ENCODE peak calls at places on chromosomes 2 and 18, in five cellular contexts. One of them, this sample, is unnamed. For H3K4me1, the result is how much of the 10 kb centered on the place peaks cover.

GRCh38 chr18:57210711-57211411 is 64.0 kb downstream of the BOD1L2 start:
- DNase-seq in GM23338: no peak
- DNase-seq in GM12878: no peak
- DNase-seq in transverse colon: peak
- DNase-seq in upper lobe of left lung: no peak
- DNase-seq in this sample: no peak

GRCh38 chr18:55497825-55498403 is 90.1 kb downstream of the TCF4 start:
- DNase-seq in GM23338: no peak
- DNase-seq in GM12878: no peak
- DNase-seq in transverse colon: no peak
- DNase-seq in upper lobe of left lung: no peak
- DNase-seq in this sample: no peak

GRCh38 chr2:68590702-68591101 is 52.7 kb upstream of the PROKR1 start:
- DNase-seq in GM23338: no peak
- DNase-seq in GM12878: no peak
- DNase-seq in transverse colon: no peak
- DNase-seq in upper lobe of left lung: no peak
- DNase-seq in this sample: no peak

GRCh38 chr2:167729911-167730310 is 517.5 kb downstream of the STK39 start:
- DNase-seq in GM23338: no peak
- DNase-seq in GM12878: no peak
- DNase-seq in transverse colon: no peak
- DNase-seq in upper lobe of left lung: no peak
- DNase-seq in this sample: no peak

GRCh38 chr2:131431336-131431735 is 44.6 kb upstream of the TUBA3D start:
- DNase-seq in GM23338: no peak
- DNase-seq in GM12878: no peak
- DNase-seq in transverse colon: no peak
- DNase-seq in upper lobe of left lung: no peak
- DNase-seq in this sample: no peak

GRCh38 chr2:12070581-12070980 is 324.1 kb downstream of the LPIN1 start:
- DNase-seq in GM23338: no peak
- DNase-seq in GM12878: no peak
- DNase-seq in transverse colon: no peak
- DNase-seq in upper lobe of left lung: no peak
- DNase-seq in this sample: no peak

GRCh38 chr18:4593895-4594294 is 138.8 kb upstream of the DLGAP1 start:
- DNase-seq in GM23338: no peak
- DNase-seq in GM12878: no peak
- DNase-seq in transverse colon: no peak
- DNase-seq in upper lobe of left lung: no peak
- DNase-seq in this sample: no peak

GRCh38 chr2:217223222-217223930 is 363.5 kb upstream of the TNP1 start:
- DNase-seq in GM23338: no peak
- DNase-seq in GM12878: peak
- DNase-seq in transverse colon: no peak
- DNase-seq in upper lobe of left lung: no peak
- DNase-seq in this sample: no peak

GRCh38 chr2:169343202-169343601 is 19.1 kb downstream of the LRP2 start:
- DNase-seq in GM23338: no peak
- DNase-seq in GM12878: no peak
- DNase-seq in transverse colon: no peak
- DNase-seq in upper lobe of left lung: no peak
- DNase-seq in this sample: peak

GRCh38 chr18:48194787-48195186 is 214.4 kb downstream of the ZBTB7C start:
- DNase-seq in GM23338: no peak
- DNase-seq in GM12878: no peak
- DNase-seq in transverse colon: no peak
- DNase-seq in upper lobe of left lung: no peak
- DNase-seq in this sample: no peak

GRCh38 chr2:227410191-227410590 is 22.4 kb upstream of the SCYGR1 start:
- DNase-seq in GM23338: no peak
- DNase-seq in GM12878: no peak
- DNase-seq in transverse colon: no peak
- DNase-seq in upper lobe of left lung: no peak
- DNase-seq in this sample: no peak

GRCh38 chr2:151205601-151206000 is 56.1 kb downstream of the RBM43 start:
- DNase-seq in GM23338: no peak
- DNase-seq in GM12878: no peak
- DNase-seq in transverse colon: no peak
- DNase-seq in upper lobe of left lung: no peak
- DNase-seq in this sample: no peak

GRCh38 chr2:241936457-241937133 is 67.1 kb downstream of the RTP5 start:
- DNase-seq in GM23338: peak
- DNase-seq in GM12878: no peak
- DNase-seq in transverse colon: no peak
- DNase-seq in upper lobe of left lung: peak
- DNase-seq in this sample: no peak

GRCh38 chr2:1750935-1751767 is 6.8 kb upstream of the PXDN start:
- DNase-seq in GM23338: peak
- DNase-seq in GM12878: no peak
- DNase-seq in transverse colon: peak
- DNase-seq in upper lobe of left lung: peak
- DNase-seq in this sample: peak

GRCh38 chr2:221434155-221434554 is 137.9 kb downstream of the EPHA4 start:
- DNase-seq in GM23338: no peak
- DNase-seq in GM12878: no peak
- DNase-seq in transverse colon: no peak
- DNase-seq in upper lobe of left lung: no peak
- DNase-seq in this sample: no peak

GRCh38 chr18:6971823-6972478 is 145.6 kb downstream of the LAMA1 start:
- DNase-seq in GM23338: no peak
- DNase-seq in GM12878: no peak
- DNase-seq in transverse colon: no peak
- DNase-seq in upper lobe of left lung: no peak
- DNase-seq in this sample: no peak

GRCh38 chr2:112317303-112318158 is 42.1 kb downstream of the ZC3H6 start:
- DNase-seq in GM23338: no peak
- DNase-seq in GM12878: no peak
- DNase-seq in transverse colon: no peak
- DNase-seq in upper lobe of left lung: no peak
- DNase-seq in this sample: no peak

GRCh38 chr2:6826081-6826913 is 39.4 kb downstream of the CMPK2 start:
- DNase-seq in GM23338: peak
- DNase-seq in GM12878: peak
- DNase-seq in transverse colon: peak
- DNase-seq in upper lobe of left lung: no peak
- DNase-seq in this sample: no peak

GRCh38 chr18:73461780-73462059 is 593.9 kb upstream of the NETO1 start:
- DNase-seq in GM23338: no peak
- DNase-seq in GM12878: no peak
- DNase-seq in transverse colon: no peak
- DNase-seq in upper lobe of left lung: no peak
- DNase-seq in this sample: no peak

GRCh38 chr18:50518787-50519520 is 40.9 kb upstream of the MAPK4 start:
- DNase-seq in GM23338: no peak
- DNase-seq in GM12878: no peak
- DNase-seq in transverse colon: no peak
- DNase-seq in upper lobe of left lung: no peak
- DNase-seq in this sample: no peak

GRCh38 chr2:172701250-172701649 is 34.4 kb upstream of the RAPGEF4 start:
- DNase-seq in GM23338: no peak
- DNase-seq in GM12878: no peak
- DNase-seq in transverse colon: no peak
- DNase-seq in upper lobe of left lung: no peak
- DNase-seq in this sample: no peak

GRCh38 chr2:231239751-231240150 is 41.3 kb downstream of the ARMC9 start:
- DNase-seq in GM23338: no peak
- DNase-seq in GM12878: no peak
- DNase-seq in transverse colon: no peak
- DNase-seq in upper lobe of left lung: no peak
- DNase-seq in this sample: no peak

GRCh38 chr2:164920430-164920829 is 34.9 kb downstream of the SLC38A11 start:
- DNase-seq in GM23338: no peak
- DNase-seq in GM12878: no peak
- DNase-seq in transverse colon: no peak
- DNase-seq in upper lobe of left lung: no peak
- DNase-seq in this sample: no peak

GRCh38 chr2:215904101-215904500 is 109.2 kb downstream of the MREG start:
- DNase-seq in GM23338: no peak
- DNase-seq in GM12878: no peak
- DNase-seq in transverse colon: no peak
- DNase-seq in upper lobe of left lung: no peak
- DNase-seq in this sample: no peak

GRCh38 chr2:217417536-217417935 is 557.7 kb upstream of the TNP1 start:
- DNase-seq in GM23338: no peak
- DNase-seq in GM12878: no peak
- DNase-seq in transverse colon: no peak
- DNase-seq in upper lobe of left lung: no peak
- DNase-seq in this sample: no peak

GRCh38 chr2:204452464-204453023 is 92.7 kb upstream of the PARD3B start:
- DNase-seq in GM23338: peak
- DNase-seq in GM12878: no peak
- DNase-seq in transverse colon: peak
- DNase-seq in upper lobe of left lung: no peak
- DNase-seq in this sample: no peak

GRCh38 chr18:9516437-9517064 is 41.2 kb downstream of the RALBP1 start:
- DNase-seq in GM23338: peak
- DNase-seq in GM12878: peak
- DNase-seq in transverse colon: no peak
- DNase-seq in upper lobe of left lung: no peak
- DNase-seq in this sample: no peak

DNA sequence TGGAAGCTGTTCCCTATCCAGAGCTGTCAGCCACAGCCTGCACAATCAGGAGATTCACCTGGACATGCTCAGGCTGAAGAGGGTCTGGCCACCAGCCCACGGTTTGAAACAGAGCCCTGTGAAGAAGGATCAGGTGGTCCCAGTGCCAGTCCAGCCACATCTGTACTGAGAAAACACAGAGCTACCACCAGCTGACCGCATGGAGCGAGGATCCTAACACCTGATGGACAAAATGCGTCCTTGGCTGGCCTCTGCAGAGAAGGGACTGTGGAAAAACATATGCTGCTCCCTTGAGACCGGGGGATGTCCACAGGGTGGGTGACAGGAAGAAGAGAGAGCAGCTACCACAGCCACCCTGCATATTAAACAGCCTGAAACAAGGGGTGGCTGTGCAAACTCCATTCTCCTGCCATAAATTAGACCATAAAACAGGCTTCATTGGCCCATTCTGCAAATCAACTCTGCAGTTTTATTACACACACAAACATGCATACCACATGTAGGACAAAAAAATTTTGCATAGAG is 137.3 kb downstream of the BCL2 start:
- DNase-seq in GM23338: no peak
- DNase-seq in GM12878: no peak
- DNase-seq in transverse colon: no peak
- DNase-seq in upper lobe of left lung: no peak
- DNase-seq in this sample: no peak
- H3K4me1 ChIP-seq in GM23338: under half
- H3K4me1 ChIP-seq in GM12878: half or more
- H3K4me1 ChIP-seq in transverse colon: half or more
- H3K4me1 ChIP-seq in upper lobe of left lung: under half
- H3K4me1 ChIP-seq in this sample: under half

GRCh38 chr18:65748321-65748720 is 2.5 kb upstream of the CDH7 start:
- DNase-seq in GM23338: no peak
- DNase-seq in GM12878: no peak
- DNase-seq in transverse colon: no peak
- DNase-seq in upper lobe of left lung: no peak
- DNase-seq in this sample: no peak

GRCh38 chr18:65749881-65750280 is 931 bp upstream of the CDH7 start:
- DNase-seq in GM23338: peak
- DNase-seq in GM12878: no peak
- DNase-seq in transverse colon: no peak
- DNase-seq in upper lobe of left lung: no peak
- DNase-seq in this sample: no peak

GRCh38 chr18:65752625-65753325 is 2.0 kb downstream of the CDH7 start:
- DNase-seq in GM23338: no peak
- DNase-seq in GM12878: no peak
- DNase-seq in transverse colon: no peak
- DNase-seq in upper lobe of left lung: no peak
- DNase-seq in this sample: no peak

GRCh38 chr18:65751145-65752085 is 603 bp downstream of the CDH7 start:
- DNase-seq in GM23338: peak
- DNase-seq in GM12878: no peak
- DNase-seq in transverse colon: no peak
- DNase-seq in upper lobe of left lung: no peak
- DNase-seq in this sample: no peak

GRCh38 chr18:65750421-65751144 is at the start of gene CDH7:
- DNase-seq in GM23338: peak
- DNase-seq in GM12878: no peak
- DNase-seq in transverse colon: no peak
- DNase-seq in upper lobe of left lung: peak
- DNase-seq in this sample: no peak
- H3K4me3 ChIP-seq in GM23338: peak
- H3K4me3 ChIP-seq in GM12878: no peak
- H3K4me3 ChIP-seq in transverse colon: peak
- H3K4me3 ChIP-seq in upper lobe of left lung: peak
- H3K4me3 ChIP-seq in this sample: peak

GRCh38 chr2:148989882-148990493 is 48.5 kb upstream of the LYPD6B start:
- DNase-seq in GM23338: peak
- DNase-seq in GM12878: peak
- DNase-seq in transverse colon: peak
- DNase-seq in upper lobe of left lung: no peak
- DNase-seq in this sample: peak

GRCh38 chr2:148984449-148984848 is 54.0 kb upstream of the LYPD6B start:
- DNase-seq in GM23338: no peak
- DNase-seq in GM12878: no peak
- DNase-seq in transverse colon: no peak
- DNase-seq in upper lobe of left lung: no peak
- DNase-seq in this sample: no peak

GRCh38 chr2:148990968-148991367 is 47.5 kb upstream of the LYPD6B start:
- DNase-seq in GM23338: no peak
- DNase-seq in GM12878: no peak
- DNase-seq in transverse colon: no peak
- DNase-seq in upper lobe of left lung: peak
- DNase-seq in this sample: no peak

GRCh38 chr2:148988337-148988736 is 50.2 kb upstream of the LYPD6B start:
- DNase-seq in GM23338: no peak
- DNase-seq in GM12878: no peak
- DNase-seq in transverse colon: no peak
- DNase-seq in upper lobe of left lung: no peak
- DNase-seq in this sample: no peak

DNA sequence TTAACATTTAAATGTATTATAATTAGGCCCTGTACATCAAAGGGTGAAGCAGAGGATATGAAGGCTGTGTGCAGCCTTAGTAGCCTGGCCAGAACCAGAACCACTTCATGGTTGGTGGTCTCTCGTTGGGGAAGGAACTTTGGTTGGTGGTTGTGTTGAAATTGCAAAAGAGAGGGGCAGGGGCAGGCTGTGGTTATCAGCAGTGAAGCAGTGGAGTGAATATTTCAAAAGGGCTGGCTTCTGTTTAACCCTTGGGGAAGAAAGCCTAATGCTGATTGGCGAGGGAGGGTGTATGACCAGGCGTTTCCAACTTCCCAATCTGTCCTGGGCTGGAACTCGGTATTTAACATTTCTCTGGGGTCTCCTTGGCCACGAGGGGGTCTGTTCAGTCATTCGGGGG is 51.2 kb upstream of the LYPD6B start:
- DNase-seq in GM23338: no peak
- DNase-seq in GM12878: no peak
- DNase-seq in transverse colon: no peak
- DNase-seq in upper lobe of left lung: no peak
- DNase-seq in this sample: no peak
- TF ChIP-seq POLR2AphosphoS5 in GM23338: no peak
- TF ChIP-seq POLR2AphosphoS5 in GM12878: no peak
- TF ChIP-seq POLR2AphosphoS5 in transverse colon: no peak
- TF ChIP-seq POLR2AphosphoS5 in upper lobe of left lung: no peak
- TF ChIP-seq POLR2AphosphoS5 in this sample: no peak

GRCh38 chr18:52588916-52589315 is 248.9 kb downstream of the DCC start:
- DNase-seq in GM23338: no peak
- DNase-seq in GM12878: no peak
- DNase-seq in transverse colon: no peak
- DNase-seq in upper lobe of left lung: no peak
- DNase-seq in this sample: no peak
- H3K4me1 ChIP-seq in GM23338: under half
- H3K4me1 ChIP-seq in GM12878: under half
- H3K4me1 ChIP-seq in transverse colon: under half
- H3K4me1 ChIP-seq in upper lobe of left lung: under half
- H3K4me1 ChIP-seq in this sample: under half